ENCODE peak calls at places on chromosomes 12 and 14, in seven cellular contexts. One of them, this sample, is unnamed. For H3K4me1, the result is how much of the 10 kb centered on the place peaks cover.

GRCh38 chr12:3951380-3952135 is 78.4 kb upstream of the PARP11 start:
- DNase-seq in right cardiac atrium: no peak
- DNase-seq in OCI-LY7: no peak
- DNase-seq in cardiac muscle cell: no peak
- DNase-seq in tibial artery: no peak
- DNase-seq in GM23248: no peak
- DNase-seq in lung: no peak
- DNase-seq in this sample: no peak

GRCh38 chr12:112870267-112870980 is 36.3 kb upstream of the OAS1 start:
- DNase-seq in right cardiac atrium: no peak
- DNase-seq in GM23248: no peak
- DNase-seq in OCI-LY7: peak
- DNase-seq in tibial artery: no peak
- DNase-seq in lung: no peak
- DNase-seq in cardiac muscle cell: no peak
- DNase-seq in this sample: no peak

GRCh38 chr12:41532072-41532471 is 344.0 kb downstream of the PDZRN4 start:
- DNase-seq in right cardiac atrium: no peak
- DNase-seq in cardiac muscle cell: no peak
- DNase-seq in GM23248: peak
- DNase-seq in lung: no peak
- DNase-seq in OCI-LY7: no peak
- DNase-seq in tibial artery: no peak
- DNase-seq in this sample: no peak

GRCh38 chr14:37707716-37708115 is 112.3 kb downstream of the TTC6 start:
- DNase-seq in GM23248: no peak
- DNase-seq in right cardiac atrium: no peak
- DNase-seq in tibial artery: no peak
- DNase-seq in lung: no peak
- DNase-seq in OCI-LY7: no peak
- DNase-seq in cardiac muscle cell: no peak
- DNase-seq in this sample: no peak

GRCh38 chr14:61219673-61220072 is 61.5 kb downstream of the TMEM30B start:
- DNase-seq in GM23248: peak
- DNase-seq in tibial artery: no peak
- DNase-seq in right cardiac atrium: no peak
- DNase-seq in cardiac muscle cell: no peak
- DNase-seq in lung: no peak
- DNase-seq in OCI-LY7: no peak
- DNase-seq in this sample: no peak

GRCh38 chr12:114963846-114964245 is 279.9 kb upstream of the TBX3 start:
- DNase-seq in GM23248: no peak
- DNase-seq in right cardiac atrium: no peak
- DNase-seq in lung: no peak
- DNase-seq in OCI-LY7: no peak
- DNase-seq in tibial artery: no peak
- DNase-seq in cardiac muscle cell: no peak
- DNase-seq in this sample: no peak

GRCh38 chr14:71600309-71600708 is 331.9 kb upstream of the RGS6 start:
- DNase-seq in OCI-LY7: no peak
- DNase-seq in right cardiac atrium: no peak
- DNase-seq in tibial artery: no peak
- DNase-seq in cardiac muscle cell: no peak
- DNase-seq in lung: no peak
- DNase-seq in GM23248: no peak
- DNase-seq in this sample: no peak

GRCh38 chr12:27769142-27769672 is 10.8 kb upstream of the KLHL42 start:
- DNase-seq in GM23248: no peak
- DNase-seq in tibial artery: no peak
- DNase-seq in cardiac muscle cell: no peak
- DNase-seq in lung: no peak
- DNase-seq in OCI-LY7: no peak
- DNase-seq in right cardiac atrium: no peak
- DNase-seq in this sample: no peak

GRCh38 chr12:92208613-92209121 is 63.0 kb upstream of the BTG1 start:
- DNase-seq in OCI-LY7: peak
- DNase-seq in lung: no peak
- DNase-seq in tibial artery: no peak
- DNase-seq in cardiac muscle cell: peak
- DNase-seq in right cardiac atrium: no peak
- DNase-seq in GM23248: peak
- DNase-seq in this sample: no peak

GRCh38 chr12:45974883-45975282 is 15.5 kb downstream of the SCAF11 start:
- DNase-seq in OCI-LY7: no peak
- DNase-seq in tibial artery: no peak
- DNase-seq in right cardiac atrium: no peak
- DNase-seq in lung: no peak
- DNase-seq in GM23248: no peak
- DNase-seq in cardiac muscle cell: no peak
- DNase-seq in this sample: no peak
- H3K4me1 ChIP-seq in OCI-LY7: under half
- H3K4me1 ChIP-seq in tibial artery: under half
- H3K4me1 ChIP-seq in right cardiac atrium: under half
- H3K4me1 ChIP-seq in lung: half or more
- H3K4me1 ChIP-seq in GM23248: half or more
- H3K4me1 ChIP-seq in cardiac muscle cell: under half
- H3K4me1 ChIP-seq in this sample: half or more

GRCh38 chr12:109878749-109879148 is 1.6 kb downstream of the GLTP start:
- DNase-seq in tibial artery: no peak
- DNase-seq in right cardiac atrium: no peak
- DNase-seq in lung: no peak
- DNase-seq in OCI-LY7: no peak
- DNase-seq in GM23248: peak
- DNase-seq in cardiac muscle cell: no peak
- DNase-seq in this sample: no peak
- H3K4me1 ChIP-seq in tibial artery: under half
- H3K4me1 ChIP-seq in right cardiac atrium: under half
- H3K4me1 ChIP-seq in lung: under half
- H3K4me1 ChIP-seq in OCI-LY7: under half
- H3K4me1 ChIP-seq in GM23248: under half
- H3K4me1 ChIP-seq in cardiac muscle cell: under half
- H3K4me1 ChIP-seq in this sample: under half

DNA sequence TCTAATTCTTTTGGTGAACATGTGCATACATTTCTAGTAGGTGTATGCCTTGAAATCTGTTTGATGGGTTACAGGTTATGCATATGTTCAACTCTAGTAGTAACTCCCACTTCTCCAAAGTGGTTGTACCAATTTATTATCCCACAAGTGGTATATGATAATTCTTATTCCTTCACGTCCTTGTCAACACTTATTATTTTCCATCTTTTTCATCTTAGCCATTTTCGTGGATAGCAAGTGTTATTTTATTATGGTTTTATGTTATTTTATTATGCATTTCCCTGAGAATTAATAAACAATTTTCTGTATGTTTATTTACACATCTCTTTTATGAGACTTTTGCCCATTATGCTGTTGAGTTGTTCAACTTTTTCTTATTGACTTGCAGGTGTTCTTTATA is 11.2 kb upstream of the AMIGO2 start:
- DNase-seq in lung: no peak
- DNase-seq in cardiac muscle cell: no peak
- DNase-seq in tibial artery: no peak
- DNase-seq in OCI-LY7: no peak
- DNase-seq in GM23248: no peak
- DNase-seq in right cardiac atrium: no peak
- DNase-seq in this sample: no peak
- H3K4me1 ChIP-seq in lung: under half
- H3K4me1 ChIP-seq in cardiac muscle cell: under half
- H3K4me1 ChIP-seq in tibial artery: under half
- H3K4me1 ChIP-seq in OCI-LY7: under half
- H3K4me1 ChIP-seq in GM23248: under half
- H3K4me1 ChIP-seq in right cardiac atrium: under half
- H3K4me1 ChIP-seq in this sample: under half

GRCh38 chr12:2288471-2288870 is 235.7 kb downstream of the CACNA1C start:
- DNase-seq in lung: no peak
- DNase-seq in cardiac muscle cell: no peak
- DNase-seq in right cardiac atrium: no peak
- DNase-seq in OCI-LY7: no peak
- DNase-seq in GM23248: no peak
- DNase-seq in tibial artery: peak
- DNase-seq in this sample: no peak

GRCh38 chr12:2290516-2291065 is 237.8 kb downstream of the CACNA1C start:
- DNase-seq in OCI-LY7: no peak
- DNase-seq in cardiac muscle cell: no peak
- DNase-seq in GM23248: no peak
- DNase-seq in tibial artery: no peak
- DNase-seq in right cardiac atrium: no peak
- DNase-seq in lung: no peak
- DNase-seq in this sample: peak

GRCh38 chr12:2288875-2289274 is 236.1 kb downstream of the CACNA1C start:
- DNase-seq in lung: no peak
- DNase-seq in cardiac muscle cell: no peak
- DNase-seq in right cardiac atrium: no peak
- DNase-seq in tibial artery: no peak
- DNase-seq in GM23248: no peak
- DNase-seq in OCI-LY7: no peak
- DNase-seq in this sample: no peak

GRCh38 chr12:2290091-2290490 is 237.3 kb downstream of the CACNA1C start:
- DNase-seq in lung: no peak
- DNase-seq in GM23248: no peak
- DNase-seq in cardiac muscle cell: no peak
- DNase-seq in OCI-LY7: no peak
- DNase-seq in tibial artery: peak
- DNase-seq in right cardiac atrium: no peak
- DNase-seq in this sample: peak

GRCh38 chr12:2289525-2289924 is 236.7 kb downstream of the CACNA1C start:
- DNase-seq in tibial artery: peak
- DNase-seq in lung: no peak
- DNase-seq in right cardiac atrium: no peak
- DNase-seq in GM23248: no peak
- DNase-seq in cardiac muscle cell: no peak
- DNase-seq in OCI-LY7: no peak
- DNase-seq in this sample: peak
- H3K4me1 ChIP-seq in tibial artery: under half
- H3K4me1 ChIP-seq in lung: under half
- H3K4me1 ChIP-seq in right cardiac atrium: under half
- H3K4me1 ChIP-seq in GM23248: half or more
- H3K4me1 ChIP-seq in cardiac muscle cell: half or more
- H3K4me1 ChIP-seq in OCI-LY7: under half
- H3K4me1 ChIP-seq in this sample: half or more

GRCh38 chr14:55288439-55288838 is 17.2 kb downstream of the FBXO34 start:
- DNase-seq in OCI-LY7: no peak
- DNase-seq in GM23248: no peak
- DNase-seq in tibial artery: no peak
- DNase-seq in cardiac muscle cell: no peak
- DNase-seq in right cardiac atrium: no peak
- DNase-seq in lung: no peak
- DNase-seq in this sample: no peak
- H3K4me1 ChIP-seq in OCI-LY7: under half
- H3K4me1 ChIP-seq in GM23248: under half
- H3K4me1 ChIP-seq in tibial artery: under half
- H3K4me1 ChIP-seq in cardiac muscle cell: under half
- H3K4me1 ChIP-seq in right cardiac atrium: under half
- H3K4me1 ChIP-seq in lung: under half
- H3K4me1 ChIP-seq in this sample: under half

DNA sequence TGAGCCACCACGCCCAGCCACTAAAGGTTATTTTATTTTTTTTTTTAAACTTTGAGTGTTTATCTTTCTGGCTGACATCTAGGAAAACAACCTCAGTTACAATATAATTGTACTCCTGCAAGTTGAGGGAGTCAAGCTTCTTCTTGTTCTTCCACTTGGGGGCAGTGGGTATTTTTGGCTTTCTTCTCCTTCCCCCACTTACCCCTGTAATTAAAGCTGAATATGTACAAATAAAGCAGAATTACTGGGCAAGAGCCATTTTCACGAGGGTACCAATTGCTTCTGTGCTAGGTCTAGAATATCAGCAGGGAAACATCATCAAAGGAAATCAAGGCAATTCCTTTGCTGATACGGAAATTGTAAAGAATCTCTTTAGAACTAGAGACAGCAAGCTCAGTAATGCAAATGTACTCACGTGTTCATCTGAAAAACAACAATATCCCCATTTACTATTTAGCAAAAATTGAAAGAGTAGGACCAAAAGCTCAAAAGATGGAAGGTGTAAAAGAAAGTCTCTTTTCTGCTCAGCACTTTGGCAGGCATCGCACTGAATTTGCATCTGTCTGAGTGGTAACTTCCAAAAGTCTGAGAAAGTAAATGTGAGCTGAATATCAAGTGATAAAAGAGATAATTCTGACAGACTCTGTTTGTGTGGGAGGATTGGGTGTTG is 72.8 kb downstream of the TAOK3 start:
- DNase-seq in lung: no peak
- DNase-seq in GM23248: no peak
- DNase-seq in right cardiac atrium: no peak
- DNase-seq in OCI-LY7: peak
- DNase-seq in cardiac muscle cell: peak
- DNase-seq in tibial artery: no peak
- DNase-seq in this sample: no peak
- H3K4me1 ChIP-seq in lung: under half
- H3K4me1 ChIP-seq in GM23248: under half
- H3K4me1 ChIP-seq in right cardiac atrium: under half
- H3K4me1 ChIP-seq in OCI-LY7: under half
- H3K4me1 ChIP-seq in cardiac muscle cell: under half
- H3K4me1 ChIP-seq in tibial artery: under half
- H3K4me1 ChIP-seq in this sample: under half

GRCh38 chr12:2353691-2354090 is 300.9 kb downstream of the CACNA1C start:
- DNase-seq in right cardiac atrium: no peak
- DNase-seq in GM23248: no peak
- DNase-seq in lung: no peak
- DNase-seq in OCI-LY7: no peak
- DNase-seq in cardiac muscle cell: no peak
- DNase-seq in tibial artery: no peak
- DNase-seq in this sample: no peak

GRCh38 chr12:2354151-2354991 is 301.6 kb downstream of the CACNA1C start:
- DNase-seq in OCI-LY7: peak
- DNase-seq in tibial artery: peak
- DNase-seq in cardiac muscle cell: no peak
- DNase-seq in lung: no peak
- DNase-seq in right cardiac atrium: no peak
- DNase-seq in GM23248: no peak
- DNase-seq in this sample: no peak

GRCh38 chr12:2351129-2351528 is 298.3 kb downstream of the CACNA1C start:
- DNase-seq in right cardiac atrium: no peak
- DNase-seq in tibial artery: no peak
- DNase-seq in cardiac muscle cell: no peak
- DNase-seq in OCI-LY7: peak
- DNase-seq in GM23248: no peak
- DNase-seq in lung: no peak
- DNase-seq in this sample: no peak

GRCh38 chr12:2353281-2353680 is 300.5 kb downstream of the CACNA1C start:
- DNase-seq in OCI-LY7: no peak
- DNase-seq in right cardiac atrium: no peak
- DNase-seq in GM23248: no peak
- DNase-seq in cardiac muscle cell: no peak
- DNase-seq in lung: no peak
- DNase-seq in tibial artery: no peak
- DNase-seq in this sample: no peak

DNA sequence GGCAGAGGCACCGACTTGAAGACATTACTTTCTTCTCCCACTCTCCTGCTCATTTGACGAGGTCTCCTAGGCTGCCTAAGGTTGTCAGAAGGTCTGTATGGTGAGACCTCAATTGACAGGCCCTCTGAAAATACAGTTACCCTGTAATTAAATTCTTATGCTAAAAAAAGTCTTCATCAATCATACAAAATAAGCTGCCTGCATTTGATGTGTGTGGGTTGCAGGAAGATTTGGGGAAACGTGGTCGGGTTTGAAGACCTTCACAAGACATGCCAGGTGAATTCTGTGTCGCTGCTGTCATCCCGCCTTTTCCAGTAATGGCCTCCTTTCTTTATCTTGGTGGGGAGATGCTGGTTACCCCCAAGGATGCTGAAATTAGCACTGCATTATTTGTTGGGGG is 299.4 kb downstream of the CACNA1C start:
- DNase-seq in tibial artery: no peak
- DNase-seq in lung: no peak
- DNase-seq in GM23248: no peak
- DNase-seq in cardiac muscle cell: no peak
- DNase-seq in right cardiac atrium: no peak
- DNase-seq in OCI-LY7: no peak
- DNase-seq in this sample: no peak
- H3K4me1 ChIP-seq in tibial artery: half or more
- H3K4me1 ChIP-seq in lung: under half
- H3K4me1 ChIP-seq in GM23248: under half
- H3K4me1 ChIP-seq in cardiac muscle cell: under half
- H3K4me1 ChIP-seq in right cardiac atrium: under half
- H3K4me1 ChIP-seq in OCI-LY7: half or more
- H3K4me1 ChIP-seq in this sample: under half

This sample was measured in sigmoid colon.